ENCODE peak calls at places on chromosomes 13 and 19, in nine cellular contexts. One of them, this sample, is unnamed.

GRCh38 chr13:25778808-25779207 is 273.0 kb downstream of the SHISA2 start:
- DNase-seq in M059J: no peak
- DNase-seq in D341Med: no peak
- DNase-seq in MCF 10A: no peak
- DNase-seq in effector CD4-positive, alpha-beta T cell: no peak
- DNase-seq in GM03348: no peak
- DNase-seq in effector memory CD4-positive, alpha-beta T cell: no peak
- DNase-seq in posterior cingulate gyrus: no peak
- DNase-seq in ecto neural progenitor cell: no peak
- DNase-seq in this sample: no peak

GRCh38 chr13:40187836-40188591 is 478.4 kb downstream of the FOXO1 start:
- DNase-seq in posterior cingulate gyrus: no peak
- DNase-seq in MCF 10A: no peak
- DNase-seq in M059J: no peak
- DNase-seq in D341Med: no peak
- DNase-seq in GM03348: peak; percentile 28
- DNase-seq in effector CD4-positive, alpha-beta T cell: peak; percentile 57
- DNase-seq in effector memory CD4-positive, alpha-beta T cell: peak; percentile 19
- DNase-seq in ecto neural progenitor cell: no peak
- DNase-seq in this sample: no peak

GRCh38 chr13:100040196-100040595 is 48.7 kb upstream of the PCCA start:
- DNase-seq in MCF 10A: no peak
- DNase-seq in effector CD4-positive, alpha-beta T cell: no peak
- DNase-seq in ecto neural progenitor cell: no peak
- DNase-seq in GM03348: no peak
- DNase-seq in M059J: no peak
- DNase-seq in D341Med: no peak
- DNase-seq in posterior cingulate gyrus: no peak
- DNase-seq in effector memory CD4-positive, alpha-beta T cell: no peak
- DNase-seq in this sample: no peak

GRCh38 chr13:94479559-94480095 is at the start of gene DCT:
- DNase-seq in M059J: no peak
- DNase-seq in posterior cingulate gyrus: no peak
- DNase-seq in ecto neural progenitor cell: no peak
- DNase-seq in effector memory CD4-positive, alpha-beta T cell: no peak
- DNase-seq in effector CD4-positive, alpha-beta T cell: no peak
- DNase-seq in GM03348: no peak
- DNase-seq in D341Med: peak; percentile 73
- DNase-seq in MCF 10A: no peak
- DNase-seq in this sample: no peak

GRCh38 chr13:27131202-27131623 is 40.4 kb downstream of the USP12 start:
- DNase-seq in D341Med: no peak
- DNase-seq in ecto neural progenitor cell: no peak
- DNase-seq in M059J: peak; percentile 74
- DNase-seq in MCF 10A: peak; percentile 90
- DNase-seq in posterior cingulate gyrus: no peak
- DNase-seq in effector CD4-positive, alpha-beta T cell: peak; percentile 58
- DNase-seq in effector memory CD4-positive, alpha-beta T cell: peak; percentile 57
- DNase-seq in GM03348: no peak
- DNase-seq in this sample: no peak

GRCh38 chr13:98239156-98240076 is 62.3 kb upstream of the RNF113B start:
- DNase-seq in MCF 10A: no peak
- DNase-seq in M059J: no peak
- DNase-seq in D341Med: no peak
- DNase-seq in effector memory CD4-positive, alpha-beta T cell: no peak
- DNase-seq in GM03348: no peak
- DNase-seq in ecto neural progenitor cell: no peak
- DNase-seq in posterior cingulate gyrus: no peak
- DNase-seq in effector CD4-positive, alpha-beta T cell: no peak
- DNase-seq in this sample: no peak

GRCh38 chr19:33296473-33297060 is 5.8 kb downstream of the CEBPA start:
- DNase-seq in effector memory CD4-positive, alpha-beta T cell: no peak
- DNase-seq in MCF 10A: no peak
- DNase-seq in M059J: no peak
- DNase-seq in GM03348: no peak
- DNase-seq in ecto neural progenitor cell: no peak
- DNase-seq in D341Med: peak; percentile 32
- DNase-seq in posterior cingulate gyrus: no peak
- DNase-seq in effector CD4-positive, alpha-beta T cell: no peak
- DNase-seq in this sample: no peak

GRCh38 chr19:40396886-40397567 is 7.0 kb upstream of the HIPK4 start:
- DNase-seq in MCF 10A: no peak
- DNase-seq in M059J: no peak
- DNase-seq in effector memory CD4-positive, alpha-beta T cell: no peak
- DNase-seq in ecto neural progenitor cell: no peak
- DNase-seq in posterior cingulate gyrus: no peak
- DNase-seq in D341Med: no peak
- DNase-seq in effector CD4-positive, alpha-beta T cell: no peak
- DNase-seq in GM03348: no peak
- DNase-seq in this sample: no peak

GRCh38 chr19:3153286-3154230 is 17.7 kb downstream of the GNA15 start:
- DNase-seq in effector memory CD4-positive, alpha-beta T cell: no peak
- DNase-seq in posterior cingulate gyrus: no peak
- DNase-seq in GM03348: no peak
- DNase-seq in effector CD4-positive, alpha-beta T cell: no peak
- DNase-seq in ecto neural progenitor cell: no peak
- DNase-seq in D341Med: no peak
- DNase-seq in MCF 10A: no peak
- DNase-seq in M059J: no peak
- DNase-seq in this sample: no peak

GRCh38 chr19:11560404-11560988 is 1.5 kb upstream of the ELOF1 start:
- DNase-seq in M059J: peak; percentile 76
- DNase-seq in MCF 10A: peak; percentile 79
- DNase-seq in effector memory CD4-positive, alpha-beta T cell: no peak
- DNase-seq in posterior cingulate gyrus: peak; percentile 42
- DNase-seq in ecto neural progenitor cell: peak; percentile 63
- DNase-seq in GM03348: peak; percentile 74
- DNase-seq in effector CD4-positive, alpha-beta T cell: peak; percentile 46
- DNase-seq in D341Med: peak; percentile 70
- DNase-seq in this sample: peak; percentile 65

GRCh38 chr13:98144501-98145350 is 1.8 kb downstream of the FARP1 start:
- DNase-seq in M059J: peak; percentile 64
- DNase-seq in effector memory CD4-positive, alpha-beta T cell: no peak
- DNase-seq in MCF 10A: peak; percentile 69
- DNase-seq in ecto neural progenitor cell: peak; percentile 70
- DNase-seq in effector CD4-positive, alpha-beta T cell: no peak
- DNase-seq in GM03348: peak; percentile 52
- DNase-seq in posterior cingulate gyrus: no peak
- DNase-seq in D341Med: no peak
- DNase-seq in this sample: peak; percentile 69

GRCh38 chr13:39527961-39528720 is 74.9 kb downstream of the LHFPL6 start:
- DNase-seq in GM03348: peak; percentile 87
- DNase-seq in effector memory CD4-positive, alpha-beta T cell: no peak
- DNase-seq in posterior cingulate gyrus: no peak
- DNase-seq in effector CD4-positive, alpha-beta T cell: no peak
- DNase-seq in MCF 10A: peak; percentile 76
- DNase-seq in M059J: peak; percentile 91
- DNase-seq in ecto neural progenitor cell: no peak
- DNase-seq in D341Med: no peak
- DNase-seq in this sample: peak; percentile 83

GRCh38 chr19:2381151-2381822 is 21.2 kb downstream of the TMPRSS9 start:
- DNase-seq in effector memory CD4-positive, alpha-beta T cell: no peak
- DNase-seq in M059J: peak; percentile 29
- DNase-seq in GM03348: no peak
- DNase-seq in effector CD4-positive, alpha-beta T cell: no peak
- DNase-seq in posterior cingulate gyrus: peak; percentile 82
- DNase-seq in D341Med: no peak
- DNase-seq in ecto neural progenitor cell: no peak
- DNase-seq in MCF 10A: no peak
- DNase-seq in this sample: no peak

GRCh38 chr13:100464006-100464405 is 124.6 kb downstream of the GGACT start:
- DNase-seq in effector CD4-positive, alpha-beta T cell: no peak
- DNase-seq in ecto neural progenitor cell: no peak
- DNase-seq in effector memory CD4-positive, alpha-beta T cell: no peak
- DNase-seq in M059J: no peak
- DNase-seq in posterior cingulate gyrus: no peak
- DNase-seq in GM03348: no peak
- DNase-seq in MCF 10A: no peak
- DNase-seq in D341Med: no peak
- DNase-seq in this sample: no peak

GRCh38 chr13:107322228-107322627 is 754.3 kb upstream of the ARGLU1 start:
- DNase-seq in M059J: no peak
- DNase-seq in MCF 10A: no peak
- DNase-seq in GM03348: no peak
- DNase-seq in effector memory CD4-positive, alpha-beta T cell: no peak
- DNase-seq in posterior cingulate gyrus: no peak
- DNase-seq in D341Med: no peak
- DNase-seq in ecto neural progenitor cell: no peak
- DNase-seq in effector CD4-positive, alpha-beta T cell: no peak
- DNase-seq in this sample: no peak

GRCh38 chr19:55112781-55113569 is 4.5 kb downstream of the PPP1R12C start:
- DNase-seq in posterior cingulate gyrus: no peak
- DNase-seq in GM03348: no peak
- DNase-seq in ecto neural progenitor cell: peak; percentile 49
- DNase-seq in effector CD4-positive, alpha-beta T cell: no peak
- DNase-seq in M059J: no peak
- DNase-seq in MCF 10A: no peak
- DNase-seq in D341Med: peak; percentile 26
- DNase-seq in effector memory CD4-positive, alpha-beta T cell: no peak
- DNase-seq in this sample: no peak

GRCh38 chr13:96216543-96216942 is 126.6 kb downstream of the HS6ST3 start:
- DNase-seq in effector memory CD4-positive, alpha-beta T cell: no peak
- DNase-seq in D341Med: no peak
- DNase-seq in M059J: peak; percentile 18
- DNase-seq in MCF 10A: no peak
- DNase-seq in GM03348: no peak
- DNase-seq in posterior cingulate gyrus: no peak
- DNase-seq in ecto neural progenitor cell: no peak
- DNase-seq in effector CD4-positive, alpha-beta T cell: no peak
- DNase-seq in this sample: no peak

GRCh38 chr13:69970521-69970920 is 137.1 kb upstream of the ATXN8OS start:
- DNase-seq in D341Med: no peak
- DNase-seq in ecto neural progenitor cell: no peak
- DNase-seq in MCF 10A: peak; percentile 8
- DNase-seq in GM03348: no peak
- DNase-seq in effector memory CD4-positive, alpha-beta T cell: no peak
- DNase-seq in effector CD4-positive, alpha-beta T cell: no peak
- DNase-seq in M059J: no peak
- DNase-seq in posterior cingulate gyrus: no peak
- DNase-seq in this sample: no peak

This sample was measured in MG63.